ENCODE peak calls at places on chromosomes 5 and 9, in eight cellular contexts. U is H9, W is brain microvascular endothelial cell, E is endothelial cell, L is osteocyte, C is astrocyte of the spinal cord, F is AG04450, O is uterus. Q is an unnamed sample.

GRCh38 chr5:87195616-87196015 is 72.1 kb upstream of the RASA1 start:
- DNase-seq in U (no peak), W (peak), E (no peak), L (no peak), C (peak), F (no peak), O (no peak), Q (peak)

GRCh38 chr9:135139366-135139965 is 52.0 kb downstream of the OLFM1 start:
- DNase-seq in U (no peak), W (no peak), E (no peak), L (no peak), C (no peak), F (no peak), O (no peak), Q (no peak)

GRCh38 chr9:37968228-37968672 is 64.3 kb upstream of the SLC25A51 start:
- DNase-seq in U (no peak), W (peak), E (no peak), L (no peak), C (peak), F (no peak), O (no peak), Q (peak)

GRCh38 chr5:126920291-126920690 is 110.1 kb downstream of the MARCHF3 start:
- DNase-seq in U (no peak), W (peak), E (no peak), L (no peak), C (peak), F (no peak), O (no peak), Q (peak)

GRCh38 chr5:77640577-77641396 is 2.3 kb upstream of the OTP start:
- DNase-seq in U (peak), W (no peak), E (no peak), L (no peak), C (no peak), F (no peak), O (no peak), Q (no peak)

GRCh38 chr9:33138768-33139167 is 28.4 kb downstream of the B4GALT1 start:
- DNase-seq in U (no peak), W (no peak), E (no peak), L (no peak), C (no peak), F (no peak), O (no peak), Q (no peak)

GRCh38 chr5:111857633-111858032 is 100.6 kb upstream of the NREP start:
- DNase-seq in U (no peak), W (no peak), E (no peak), L (no peak), C (no peak), F (no peak), O (no peak), Q (peak)

GRCh38 chr9:110828148-110828730 is 159.6 kb downstream of the MUSK start:
- DNase-seq in U (no peak), W (peak), E (no peak), L (no peak), C (peak), F (no peak), O (peak), Q (peak)

GRCh38 chr5:96538831-96539250 is 105.8 kb upstream of the PCSK1 start:
- DNase-seq in U (no peak), W (no peak), E (no peak), L (no peak), C (no peak), F (no peak), O (no peak), Q (peak)

GRCh38 chr9:105055922-105056321 is 128.0 kb upstream of the ABCA1 start:
- DNase-seq in U (no peak), W (no peak), E (no peak), L (no peak), C (peak), F (no peak), O (no peak), Q (peak)

GRCh38 chr5:127031147-127031862 is 947 bp upstream of the MARCHF3 start:
- DNase-seq in U (peak), W (no peak), E (no peak), L (no peak), C (no peak), F (no peak), O (no peak), Q (no peak)

GRCh38 chr5:168770036-168770498 is 190.9 kb upstream of the PANK3 start:
- DNase-seq in U (no peak), W (no peak), E (no peak), L (no peak), C (no peak), F (no peak), O (no peak), Q (no peak)

GRCh38 chr5:2920312-2920711 is 168.8 kb upstream of the IRX2 start:
- DNase-seq in U (no peak), W (no peak), E (no peak), L (peak), C (no peak), F (no peak), O (no peak), Q (no peak)

GRCh38 chr5:35145671-35146317 is 84.5 kb downstream of the PRLR start:
- DNase-seq in U (no peak), W (no peak), E (no peak), L (no peak), C (no peak), F (no peak), O (no peak), Q (no peak)

GRCh38 chr9:26723486-26723885 is 169.1 kb downstream of the CAAP1 start:
- DNase-seq in U (peak), W (no peak), E (peak), L (peak), C (peak), F (no peak), O (peak), Q (peak)

GRCh38 chr5:36363101-36363500 is 61.4 kb upstream of the RANBP3L start:
- DNase-seq in U (peak), W (peak), E (no peak), L (no peak), C (peak), F (no peak), O (no peak), Q (peak)

GRCh38 chr5:119287547-119288073 is 68.2 kb upstream of the TNFAIP8 start:
- DNase-seq in U (no peak), W (peak), E (no peak), L (no peak), C (no peak), F (no peak), O (no peak), Q (no peak)

GRCh38 chr9:126793686-126794417 is 11.0 kb upstream of the ZBTB43 start:
- DNase-seq in U (no peak), W (no peak), E (no peak), L (peak), C (no peak), F (no peak), O (no peak), Q (no peak)

GRCh38 chr9:32942755-32943460 is 58.5 kb downstream of the APTX start:
- DNase-seq in U (no peak), W (no peak), E (peak), L (no peak), C (no peak), F (no peak), O (no peak), Q (no peak)

GRCh38 chr5:110968246-110969005 is 103.1 kb upstream of the TSLP start:
- DNase-seq in U (no peak), W (no peak), E (no peak), L (no peak), C (no peak), F (no peak), O (no peak), Q (no peak)

GRCh38 chr5:52684056-52684455 is 103.7 kb upstream of the ITGA1 start:
- DNase-seq in U (no peak), W (no peak), E (no peak), L (no peak), C (no peak), F (no peak), O (no peak), Q (no peak)

GRCh38 chr5:149325166-149325735 is 20.0 kb upstream of the GRPEL2 start:
- DNase-seq in U (no peak), W (no peak), E (no peak), L (no peak), C (no peak), F (no peak), O (no peak), Q (peak)

GRCh38 chr9:126000731-126001580 is 253.8 kb downstream of the PBX3 start:
- DNase-seq in U (no peak), W (no peak), E (no peak), L (no peak), C (no peak), F (no peak), O (no peak), Q (no peak)

GRCh38 chr9:114397848-114398605 is 10.2 kb upstream of the AKNA start:
- DNase-seq in U (peak), W (peak), E (peak), L (peak), C (peak), F (peak), O (peak), Q (peak)

GRCh38 chr9:18072967-18073366 is 401.0 kb upstream of the ADAMTSL1 start:
- DNase-seq in U (no peak), W (no peak), E (no peak), L (no peak), C (no peak), F (no peak), O (peak), Q (no peak)

GRCh38 chr9:91426123-91426745 is 2.6 kb upstream of the NFIL3 start:
- DNase-seq in U (no peak), W (peak), E (no peak), L (peak), C (peak), F (no peak), O (no peak), Q (peak)

GRCh38 chr5:155729684-155730059 is 597.3 kb upstream of the SGCD start:
- DNase-seq in U (peak), W (no peak), E (peak), L (no peak), C (no peak), F (no peak), O (no peak), Q (no peak)

GRCh38 chr9:107732781-107733529 is 243.4 kb upstream of the KLF4 start:
- DNase-seq in U (no peak), W (no peak), E (no peak), L (no peak), C (peak), F (no peak), O (peak), Q (peak)

GRCh38 chr5:107337281-107337680 is 333.5 kb downstream of the EFNA5 start:
- DNase-seq in U (no peak), W (no peak), E (no peak), L (no peak), C (peak), F (no peak), O (no peak), Q (no peak)

GRCh38 chr5:139709587-139710369 is 61.6 kb downstream of the CXXC5 start:
- DNase-seq in U (peak), W (peak), E (peak), L (peak), C (peak), F (no peak), O (no peak), Q (no peak)

GRCh38 chr5:57696005-57696755 is 213.6 kb upstream of the ACTBL2 start:
- DNase-seq in U (no peak), W (no peak), E (no peak), L (no peak), C (no peak), F (no peak), O (no peak), Q (no peak)

GRCh38 chr5:57482671-57483106 is at the start of gene ACTBL2:
- DNase-seq in U (no peak), W (peak), E (no peak), L (no peak), C (peak), F (no peak), O (no peak), Q (peak)

GRCh38 chr5:167603135-167603534 is 688.3 kb upstream of the WWC1 start:
- DNase-seq in U (no peak), W (no peak), E (no peak), L (no peak), C (no peak), F (no peak), O (no peak), Q (no peak)

GRCh38 chr5:107570805-107571531 is 99.8 kb downstream of the EFNA5 start:
- DNase-seq in U (no peak), W (peak), E (no peak), L (no peak), C (no peak), F (no peak), O (no peak), Q (peak)

GRCh38 chr5:82538339-82539034 is 260.3 kb upstream of the RPS23 start:
- DNase-seq in U (no peak), W (no peak), E (no peak), L (no peak), C (peak), F (no peak), O (no peak), Q (peak)

GRCh38 chr9:137454506-137455360 is 4.4 kb downstream of the NSMF start:
- DNase-seq in U (peak), W (no peak), E (peak), L (no peak), C (no peak), F (no peak), O (peak), Q (no peak)

GRCh38 chr9:75152416-75152815 is 64.1 kb downstream of the OSTF1 start:
- DNase-seq in U (no peak), W (no peak), E (no peak), L (no peak), C (no peak), F (no peak), O (no peak), Q (no peak)

DNA sequence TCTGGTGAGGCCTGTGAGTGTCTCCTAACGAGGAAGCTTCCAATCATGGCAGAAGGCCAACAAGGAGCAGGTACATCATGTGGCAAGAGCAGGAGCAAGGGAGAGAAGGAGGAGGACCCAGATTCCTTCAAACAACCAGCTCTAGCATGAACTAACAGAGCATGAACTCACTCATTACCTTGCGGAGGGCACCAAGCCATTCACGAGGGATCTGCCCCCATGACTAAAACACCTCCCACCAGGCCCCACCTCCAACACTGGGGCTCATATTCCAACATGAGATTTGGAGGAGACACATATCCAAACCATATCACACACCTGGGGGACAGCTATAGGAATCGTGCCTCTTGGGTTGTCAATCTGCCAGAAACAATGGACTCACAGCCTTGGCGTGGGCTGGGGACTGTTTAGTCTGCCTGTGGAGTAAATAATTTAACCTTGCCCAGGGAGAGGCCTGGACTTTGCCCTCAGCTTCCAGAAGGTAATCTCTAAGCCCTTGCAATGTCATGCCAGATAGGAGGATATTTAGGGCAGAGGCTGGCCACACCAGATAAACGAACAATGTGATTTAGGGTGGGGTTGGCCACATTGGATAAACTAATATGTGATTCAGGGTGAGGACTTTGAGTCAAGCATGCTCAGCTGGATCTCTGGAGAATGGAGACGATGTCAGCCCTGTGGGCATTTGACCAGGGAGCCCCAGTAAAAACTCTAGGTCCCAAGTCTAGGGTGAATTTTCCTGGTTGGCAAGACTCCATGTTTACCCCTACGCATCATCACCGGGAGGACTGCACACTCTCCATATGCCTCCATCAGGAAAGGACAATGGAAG is 13.6 kb upstream of the VDAC1 start:
- DNase-seq in U (no peak), W (no peak), E (no peak), L (no peak), C (no peak), F (no peak), O (no peak), Q (no peak)
- TF ChIP-seq CTCF in U (no peak), W (no peak), E (no peak), L (no peak), C (no peak), F (no peak), O (no peak), Q (no peak)

GRCh38 chr5:116892993-116893392 is 318.4 kb upstream of the SEMA6A start:
- DNase-seq in U (no peak), W (no peak), E (no peak), L (no peak), C (no peak), F (no peak), O (no peak), Q (no peak)
- TF ChIP-seq CTCF in U (no peak), W (no peak), E (no peak), L (no peak), C (no peak), F (no peak), O (no peak), Q (no peak)

DNA sequence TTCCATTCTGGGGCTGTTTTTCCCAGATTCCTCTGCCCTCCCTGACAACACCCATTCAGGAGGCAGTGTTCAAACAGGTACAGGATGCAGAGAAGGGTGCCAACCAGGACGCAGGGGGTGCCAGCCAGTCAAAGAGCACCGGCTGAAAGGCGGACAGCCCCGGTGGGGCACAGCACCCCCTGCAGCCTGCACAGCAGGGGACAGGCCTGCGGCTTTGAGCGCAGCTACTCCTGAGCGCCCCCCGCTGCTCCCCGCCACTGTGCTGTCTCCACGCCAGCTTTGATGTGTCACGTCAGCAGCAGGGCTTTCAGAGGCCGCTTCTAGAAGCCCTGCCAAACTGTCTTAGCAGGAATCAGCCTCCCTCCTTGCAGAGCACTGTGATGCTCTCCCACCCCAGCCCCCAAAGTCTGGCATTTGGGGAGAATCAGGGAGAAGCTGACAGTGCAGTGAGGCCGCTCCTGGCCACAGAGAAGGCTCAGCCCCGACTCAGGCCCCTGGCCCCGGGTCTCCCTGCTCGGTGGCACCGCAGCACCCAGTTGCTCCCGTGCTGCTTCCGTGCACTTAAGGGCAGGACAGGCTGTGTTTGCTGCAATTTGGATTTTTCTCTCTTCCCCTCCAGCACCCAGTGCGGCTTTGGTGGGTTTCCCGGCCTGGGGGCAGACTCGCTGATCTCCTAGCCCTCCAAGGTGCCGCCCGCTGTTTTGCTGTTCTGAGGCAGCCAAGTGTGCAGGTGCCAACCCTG is 20.3 kb downstream of the AK8 start:
- DNase-seq in U (peak), W (peak), E (no peak), L (no peak), C (peak), F (no peak), O (peak), Q (peak)
- TF ChIP-seq CTCF in U (no peak), W (peak), E (no peak), L (no peak), C (no peak), F (peak), O (no peak), Q (peak)

GRCh38 chr5:177982072-177982727 is 13.8 kb downstream of the PROP1 start:
- DNase-seq in U (peak), W (no peak), E (no peak), L (peak), C (no peak), F (no peak), O (no peak), Q (no peak)
- TF ChIP-seq CTCF in U (peak), W (peak), E (no peak), L (no peak), C (no peak), F (no peak), O (no peak), Q (no peak)

GRCh38 chr5:1008451-1009358 is at the start of gene NKD2:
- DNase-seq in U (no peak), W (no peak), E (peak), L (peak), C (no peak), F (no peak), O (peak), Q (no peak)

GRCh38 chr5:1011226-1011631 is 2.6 kb downstream of the NKD2 start:
- DNase-seq in U (peak), W (no peak), E (peak), L (no peak), C (no peak), F (no peak), O (no peak), Q (no peak)

GRCh38 chr5:1010641-1011046 is 2.0 kb downstream of the NKD2 start:
- DNase-seq in U (no peak), W (no peak), E (no peak), L (no peak), C (no peak), F (no peak), O (no peak), Q (no peak)

GRCh38 chr5:1009359-1010180 is 968 bp downstream of the NKD2 start:
- DNase-seq in U (no peak), W (no peak), E (no peak), L (peak), C (no peak), F (no peak), O (no peak), Q (no peak)

DNA sequence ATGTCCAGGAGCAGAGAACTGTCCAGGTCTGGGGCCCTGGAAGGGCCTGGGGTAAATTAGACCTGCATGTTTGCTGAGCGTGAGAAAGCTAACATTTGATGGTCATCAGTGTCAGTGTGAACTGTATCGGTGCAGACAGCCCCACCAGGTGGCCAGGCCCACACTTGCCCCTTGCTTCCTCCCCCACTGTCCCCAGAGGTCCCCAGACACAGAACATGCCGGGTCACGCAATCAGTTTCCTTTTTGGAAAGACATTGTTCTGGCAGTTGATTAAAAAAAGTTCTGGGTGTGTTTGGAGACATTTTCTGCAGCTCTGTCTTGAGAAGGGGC is 1.5 kb downstream of the NKD2 start:
- DNase-seq in U (no peak), W (no peak), E (no peak), L (peak), C (no peak), F (no peak), O (no peak), Q (no peak)
- TF ChIP-seq CTCF in U (no peak), W (no peak), E (no peak), L (no peak), C (no peak), F (no peak), O (no peak), Q (peak)

GRCh38 chr5:172283020-172283861 is at the start of gene UBTD2:
- DNase-seq in U (peak), W (peak), E (peak), L (peak), C (peak), F (no peak), O (peak), Q (peak)
- TF ChIP-seq CTCF in U (peak), W (peak), E (peak), L (peak), C (peak), F (peak), O (peak), Q (peak)

DNA sequence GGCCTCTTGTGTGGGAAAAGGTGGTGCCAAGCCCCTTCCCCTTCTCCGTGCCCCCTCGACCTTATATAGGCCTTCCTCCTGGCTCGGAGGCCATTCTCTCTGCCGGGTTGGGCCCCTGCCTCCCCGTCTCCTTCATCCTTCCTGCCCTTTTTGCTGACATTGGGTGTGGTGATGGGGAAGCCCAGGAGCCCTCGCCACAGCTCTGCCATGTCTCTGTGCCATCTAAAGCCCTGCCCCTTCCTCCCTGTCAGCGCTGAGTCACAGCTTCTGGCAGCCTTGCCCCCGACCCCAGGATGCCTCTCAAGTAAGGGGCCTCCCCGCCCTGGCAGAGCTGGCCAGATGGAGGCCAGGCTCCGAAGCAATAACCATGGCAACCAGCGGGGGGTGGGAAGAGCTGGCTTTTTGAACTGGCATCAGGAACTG is 30.4 kb downstream of the JADE2 start:
- DNase-seq in U (peak), W (peak), E (peak), L (peak), C (peak), F (no peak), O (no peak), Q (peak)
- TF ChIP-seq CTCF in U (no peak), W (peak), E (no peak), L (no peak), C (no peak), F (peak), O (no peak), Q (no peak)

GRCh38 chr5:32916648-32917047 is 205.5 kb downstream of the NPR3 start:
- DNase-seq in U (peak), W (peak), E (no peak), L (no peak), C (peak), F (peak), O (no peak), Q (peak)
- TF ChIP-seq CTCF in U (peak), W (peak), E (no peak), L (peak), C (peak), F (peak), O (no peak), Q (peak)